ENCODE peak calls at places on chromosomes 13 and 19, in four cellular contexts. U is tibial artery, W is progenitor cell of endocrine pancreas, K is brain microvascular endothelial cell. E is an unnamed sample.

GRCh38 chr13:95115525-95115924 is 185.7 kb downstream of the ABCC4 start:
- DNase-seq in W (no peak), U (no peak), K (peak; percentile 24), E (no peak)

GRCh38 chr13:20191902-20192469 is 752 bp downstream of the GJB2 start:
- DNase-seq in U (no peak), W (no peak), K (no peak), E (no peak)

GRCh38 chr13:54657588-54657987 is 1629.0 kb downstream of the OLFM4 start:
- DNase-seq in U (no peak), W (no peak), K (no peak), E (no peak)

GRCh38 chr19:44212865-44213346 is 574 bp downstream of the ZNF227 start:
- DNase-seq in W (no peak), U (no peak), K (peak; percentile 6), E (no peak)

GRCh38 chr13:99495478-99496321 is 5.6 kb upstream of the TM9SF2 start:
- DNase-seq in U (no peak), K (no peak), W (no peak), E (no peak)

GRCh38 chr19:29040951-29041350 is 172.0 kb downstream of the UQCRFS1 start:
- DNase-seq in U (no peak), W (no peak), K (no peak), E (no peak)

GRCh38 chr19:33443638-33444195 is 70.2 kb downstream of the CEBPG start:
- DNase-seq in W (no peak), K (no peak), U (no peak), E (no peak)

GRCh38 chr19:34733266-34733825 is 697 bp upstream of the ZNF181 start:
- DNase-seq in W (peak; percentile 15), K (no peak), U (peak; percentile 61), E (no peak)

GRCh38 chr13:53411443-53411842 is 382.8 kb downstream of the OLFM4 start:
- DNase-seq in W (no peak), U (no peak), K (no peak), E (no peak)

GRCh38 chr19:38394488-38394887 is 6.0 kb downstream of the SPRED3 start:
- DNase-seq in U (no peak), K (peak; percentile 25), W (no peak), E (peak; percentile 10)

GRCh38 chr13:44465318-44465717 is 91.7 kb downstream of the SERP2 start:
- DNase-seq in K (no peak), W (no peak), U (no peak), E (no peak)

GRCh38 chr19:45670670-45671453 is 2.8 kb downstream of the GIPR start:
- DNase-seq in K (peak; percentile 68), U (no peak), W (peak; percentile 59), E (peak; percentile 79)

GRCh38 chr19:40744554-40745401 is 5.5 kb downstream of the ACTMAP start:
- DNase-seq in W (no peak), U (no peak), K (no peak), E (no peak)

GRCh38 chr19:11949201-11949600 is 15.6 kb upstream of the ZNF763 start:
- DNase-seq in W (no peak), K (no peak), U (no peak), E (no peak)

GRCh38 chr13:75993823-75994222 is 357.7 kb downstream of the LMO7 start:
- DNase-seq in U (no peak), K (no peak), W (no peak), E (no peak)

GRCh38 chr19:57812201-57812600 is 2.5 kb downstream of the ZNF552 start:
- DNase-seq in K (no peak), W (no peak), U (no peak), E (no peak)

GRCh38 chr13:19596960-19597361 is 35.6 kb upstream of the TPTE2 start:
- DNase-seq in W (no peak), U (no peak), K (no peak), E (no peak)

GRCh38 chr13:42891591-42891990 is 100.5 kb downstream of the EPSTI1 start:
- DNase-seq in W (no peak), U (no peak), K (no peak), E (no peak)
- TF ChIP-seq CTCF in W (no peak), U (no peak), K (no peak), E (no peak)

DNA sequence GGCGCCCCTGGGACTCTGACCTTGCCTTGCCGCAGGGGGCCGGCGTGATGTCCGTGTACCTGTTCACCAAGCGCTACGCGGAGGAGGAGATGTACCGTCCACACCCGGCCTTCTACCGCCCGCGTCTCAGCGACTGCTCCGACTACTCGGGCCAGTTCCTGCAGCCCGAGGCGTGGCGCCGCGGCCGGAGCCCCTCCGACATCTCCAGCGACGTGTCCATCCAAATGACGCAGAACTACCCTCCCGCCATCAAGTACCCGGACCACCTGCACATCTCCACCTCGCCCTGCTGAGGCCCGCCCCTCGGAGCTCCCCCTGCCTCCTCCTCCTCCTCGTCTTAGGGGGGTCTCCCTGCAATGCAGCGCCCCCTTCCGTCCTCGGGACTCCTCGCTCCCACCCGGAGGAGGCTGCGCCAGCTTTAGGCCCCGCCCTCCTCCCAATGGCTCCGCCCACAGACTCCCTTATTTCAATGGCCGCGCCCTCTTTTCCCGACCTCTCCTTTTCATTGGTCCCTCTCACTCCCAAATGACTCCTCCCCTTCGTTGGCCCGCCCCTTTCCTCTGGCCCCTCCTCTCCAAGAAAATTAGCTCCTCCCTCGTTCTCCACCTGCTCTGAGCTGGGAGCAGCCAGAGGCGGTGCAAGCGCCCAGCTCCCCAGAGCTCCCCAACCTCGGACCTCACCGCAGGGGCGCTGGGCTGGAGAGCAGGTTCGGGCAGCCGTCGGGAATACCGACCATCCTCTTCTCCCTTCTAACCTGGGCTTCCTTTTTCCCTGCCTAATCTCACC is 20.5 kb upstream of the CACNG8 start:
- DNase-seq in U (no peak), K (peak; percentile 2), W (peak; percentile 23), E (peak; percentile 43)
- TF ChIP-seq CTCF in U (no peak), K (peak; percentile 12), W (peak; percentile 31), E (peak; percentile 20)

DNA sequence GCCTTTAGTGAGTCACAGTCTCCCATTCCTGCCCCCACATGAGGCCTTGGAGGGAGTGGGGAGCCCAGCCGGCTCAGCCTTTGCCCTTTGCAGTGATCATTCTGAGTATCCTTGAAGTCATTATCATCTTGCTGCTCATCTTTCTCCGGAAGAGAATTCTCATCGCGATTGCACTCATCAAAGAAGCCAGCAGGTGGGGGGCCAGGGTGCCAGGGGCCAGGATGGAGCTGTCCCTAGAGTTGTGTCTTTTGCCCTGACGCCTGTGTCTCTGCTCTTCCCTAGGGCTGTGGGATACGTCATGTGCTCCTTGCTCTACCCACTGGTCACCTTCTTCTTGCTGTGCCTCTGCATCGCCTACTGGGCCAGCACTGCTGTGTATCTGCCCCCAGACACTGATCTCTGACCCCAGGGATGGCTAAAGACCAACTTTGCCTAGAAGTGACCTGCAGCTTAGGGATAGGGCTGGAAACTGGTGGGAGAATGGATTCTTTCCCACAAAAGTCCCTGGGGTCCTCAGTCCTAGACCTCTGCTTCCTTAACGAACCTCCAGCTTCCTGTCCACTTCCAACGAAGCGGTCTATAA is 9.6 kb downstream of the SLC44A2 start:
- DNase-seq in U (no peak), W (no peak), K (no peak), E (no peak)
- TF ChIP-seq CTCF in U (no peak), W (no peak), K (no peak), E (no peak)

DNA sequence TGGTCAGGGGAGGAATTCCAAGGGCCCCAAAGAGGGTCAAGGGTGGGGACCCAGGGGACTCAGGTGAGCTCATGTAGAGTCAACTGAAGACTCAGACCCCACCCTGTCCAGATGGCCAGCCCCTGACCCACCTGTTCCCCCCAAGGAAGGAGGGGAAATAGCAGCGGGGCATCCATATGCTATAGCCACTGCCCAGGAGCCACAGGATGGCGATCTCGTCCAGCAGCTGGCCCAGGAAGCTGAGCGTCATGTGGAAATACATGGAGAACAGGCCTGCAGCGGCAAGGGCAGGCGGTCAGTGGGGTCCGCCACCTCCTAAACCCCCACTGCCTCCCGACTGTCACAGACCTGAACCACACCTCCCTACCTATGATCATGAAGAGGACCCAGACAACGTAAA is 21.4 kb downstream of the ACER1 start:
- DNase-seq in K (no peak), W (no peak), U (no peak), E (no peak)
- TF ChIP-seq CTCF in K (no peak), W (no peak), U (no peak), E (no peak)

GRCh38 chr13:98144501-98145350 is 1.8 kb downstream of the FARP1 start:
- DNase-seq in W (no peak), U (no peak), K (no peak), E (peak; percentile 31)
- TF ChIP-seq CTCF in W (peak; percentile 36), U (peak; percentile 17), K (peak; percentile 56), E (peak; percentile 42)

GRCh38 chr13:100513987-100514670 is 74.5 kb downstream of the GGACT start:
- DNase-seq in W (no peak), K (no peak), U (no peak), E (no peak)
- TF ChIP-seq CTCF in W (no peak), K (no peak), U (no peak), E (no peak)

GRCh38 chr19:42693760-42694350 is 46.4 kb downstream of the PSG3 start:
- DNase-seq in U (no peak), K (peak; percentile 14), W (no peak), E (no peak)
- TF ChIP-seq CTCF in U (no peak), K (peak; percentile 78), W (no peak), E (no peak)

E was measured in neural crest cell.